ENCODE peak calls at places on chromosomes 12 and 14, in eight cellular contexts. One of them, this sample, is unnamed.

GRCh38 chr12:95784286-95784685 is 6.3 kb downstream of the NTN4 start:
- DNase-seq in mesendoderm: peak; percentile 31
- DNase-seq in tibial nerve: no peak
- DNase-seq in stomach: no peak
- DNase-seq in GM23248: peak; percentile 52
- DNase-seq in left ventricle myocardium inferior: no peak
- DNase-seq in tibial artery: no peak
- DNase-seq in transverse colon: no peak
- DNase-seq in this sample: no peak

GRCh38 chr14:94293578-94293924 is 483 bp upstream of the SERPINA10 start:
- DNase-seq in transverse colon: no peak
- DNase-seq in mesendoderm: no peak
- DNase-seq in tibial artery: no peak
- DNase-seq in stomach: no peak
- DNase-seq in left ventricle myocardium inferior: no peak
- DNase-seq in GM23248: no peak
- DNase-seq in tibial nerve: no peak
- DNase-seq in this sample: no peak

GRCh38 chr12:64521838-64522237 is 69.9 kb downstream of the TBK1 start:
- DNase-seq in tibial artery: no peak
- DNase-seq in transverse colon: no peak
- DNase-seq in stomach: no peak
- DNase-seq in mesendoderm: no peak
- DNase-seq in tibial nerve: no peak
- DNase-seq in left ventricle myocardium inferior: no peak
- DNase-seq in GM23248: peak; percentile 10
- DNase-seq in this sample: no peak

GRCh38 chr14:21866479-21866878 is 192.9 kb upstream of the OR4E1 start:
- DNase-seq in tibial nerve: no peak
- DNase-seq in tibial artery: no peak
- DNase-seq in left ventricle myocardium inferior: no peak
- DNase-seq in transverse colon: no peak
- DNase-seq in mesendoderm: no peak
- DNase-seq in stomach: no peak
- DNase-seq in GM23248: peak; percentile 18
- DNase-seq in this sample: no peak

GRCh38 chr12:2638273-2639019 is 156.3 kb upstream of the FKBP4 start:
- DNase-seq in transverse colon: no peak
- DNase-seq in left ventricle myocardium inferior: no peak
- DNase-seq in stomach: no peak
- DNase-seq in tibial nerve: no peak
- DNase-seq in mesendoderm: peak; percentile 10
- DNase-seq in tibial artery: no peak
- DNase-seq in GM23248: no peak
- DNase-seq in this sample: peak; percentile 20

GRCh38 chr14:91272341-91273272 is 28.1 kb upstream of the GPR68 start:
- DNase-seq in tibial nerve: no peak
- DNase-seq in left ventricle myocardium inferior: no peak
- DNase-seq in mesendoderm: no peak
- DNase-seq in stomach: no peak
- DNase-seq in transverse colon: no peak
- DNase-seq in GM23248: no peak
- DNase-seq in tibial artery: no peak
- DNase-seq in this sample: peak; percentile 72

GRCh38 chr12:337039-337438 is 52.1 kb downstream of the KDM5A start:
- DNase-seq in tibial nerve: no peak
- DNase-seq in transverse colon: no peak
- DNase-seq in tibial artery: no peak
- DNase-seq in mesendoderm: no peak
- DNase-seq in GM23248: no peak
- DNase-seq in left ventricle myocardium inferior: no peak
- DNase-seq in stomach: no peak
- DNase-seq in this sample: no peak

GRCh38 chr14:69848903-69849391 is 30.3 kb upstream of the SMOC1 start:
- DNase-seq in left ventricle myocardium inferior: no peak
- DNase-seq in transverse colon: no peak
- DNase-seq in stomach: no peak
- DNase-seq in tibial artery: no peak
- DNase-seq in GM23248: no peak
- DNase-seq in tibial nerve: no peak
- DNase-seq in mesendoderm: no peak
- DNase-seq in this sample: no peak

GRCh38 chr12:65204886-65205525 is 35.6 kb downstream of the LEMD3 start:
- DNase-seq in left ventricle myocardium inferior: no peak
- DNase-seq in mesendoderm: peak; percentile 68
- DNase-seq in transverse colon: no peak
- DNase-seq in tibial nerve: no peak
- DNase-seq in GM23248: no peak
- DNase-seq in stomach: no peak
- DNase-seq in tibial artery: no peak
- DNase-seq in this sample: no peak

GRCh38 chr12:29730481-29730880 is 53.3 kb downstream of the TMTC1 start:
- DNase-seq in tibial nerve: no peak
- DNase-seq in tibial artery: no peak
- DNase-seq in transverse colon: no peak
- DNase-seq in mesendoderm: no peak
- DNase-seq in stomach: no peak
- DNase-seq in GM23248: no peak
- DNase-seq in left ventricle myocardium inferior: no peak
- DNase-seq in this sample: no peak

GRCh38 chr14:70889555-70889954 is 17.7 kb upstream of the PCNX1 start:
- DNase-seq in stomach: no peak
- DNase-seq in GM23248: no peak
- DNase-seq in tibial nerve: no peak
- DNase-seq in tibial artery: no peak
- DNase-seq in mesendoderm: no peak
- DNase-seq in transverse colon: no peak
- DNase-seq in left ventricle myocardium inferior: no peak
- DNase-seq in this sample: no peak

GRCh38 chr12:46446645-46447044 is 74.1 kb upstream of the SLC38A2 start:
- DNase-seq in tibial artery: no peak
- DNase-seq in left ventricle myocardium inferior: no peak
- DNase-seq in transverse colon: no peak
- DNase-seq in GM23248: no peak
- DNase-seq in tibial nerve: no peak
- DNase-seq in mesendoderm: no peak
- DNase-seq in stomach: no peak
- DNase-seq in this sample: no peak

GRCh38 chr12:31011746-31012567 is 61.7 kb upstream of the DDX11 start:
- DNase-seq in left ventricle myocardium inferior: no peak
- DNase-seq in mesendoderm: no peak
- DNase-seq in tibial nerve: no peak
- DNase-seq in tibial artery: peak; percentile 48
- DNase-seq in transverse colon: no peak
- DNase-seq in GM23248: no peak
- DNase-seq in stomach: no peak
- DNase-seq in this sample: peak; percentile 52

GRCh38 chr14:63039800-63040380 is 5.4 kb downstream of the KCNH5 start:
- DNase-seq in transverse colon: no peak
- DNase-seq in mesendoderm: peak; percentile 86
- DNase-seq in left ventricle myocardium inferior: no peak
- DNase-seq in stomach: no peak
- DNase-seq in tibial artery: no peak
- DNase-seq in GM23248: peak; percentile 19
- DNase-seq in tibial nerve: no peak
- DNase-seq in this sample: no peak

GRCh38 chr14:89674906-89675305 is 257.9 kb upstream of the FOXN3 start:
- DNase-seq in tibial nerve: no peak
- DNase-seq in mesendoderm: no peak
- DNase-seq in tibial artery: no peak
- DNase-seq in transverse colon: no peak
- DNase-seq in left ventricle myocardium inferior: no peak
- DNase-seq in stomach: no peak
- DNase-seq in GM23248: no peak
- DNase-seq in this sample: no peak

GRCh38 chr14:65170318-65170717 is 68.0 kb upstream of the MAX start:
- DNase-seq in tibial artery: no peak
- DNase-seq in mesendoderm: no peak
- DNase-seq in tibial nerve: no peak
- DNase-seq in GM23248: no peak
- DNase-seq in left ventricle myocardium inferior: no peak
- DNase-seq in transverse colon: no peak
- DNase-seq in stomach: no peak
- DNase-seq in this sample: no peak
- H3K4me3 ChIP-seq in tibial artery: no peak overlapping the region
- H3K4me3 ChIP-seq in mesendoderm: no peak overlapping the region
- H3K4me3 ChIP-seq in tibial nerve: no peak overlapping the region
- H3K4me3 ChIP-seq in GM23248: peak overlapping the region; percentile 54
- H3K4me3 ChIP-seq in left ventricle myocardium inferior: peak overlapping the region; percentile 47
- H3K4me3 ChIP-seq in transverse colon: no peak overlapping the region
- H3K4me3 ChIP-seq in stomach: peak overlapping the region; percentile 32
- H3K4me3 ChIP-seq in this sample: peak overlapping the region; percentile 49

GRCh38 chr12:108190529-108190928 is 61.4 kb downstream of the WSCD2 start:
- DNase-seq in stomach: no peak
- DNase-seq in mesendoderm: no peak
- DNase-seq in tibial nerve: peak; percentile 5
- DNase-seq in tibial artery: no peak
- DNase-seq in transverse colon: no peak
- DNase-seq in left ventricle myocardium inferior: no peak
- DNase-seq in GM23248: no peak
- DNase-seq in this sample: no peak
- H3K27ac ChIP-seq in stomach: no peak overlapping the region
- H3K27ac ChIP-seq in mesendoderm: no peak overlapping the region
- H3K27ac ChIP-seq in tibial nerve: no peak overlapping the region
- H3K27ac ChIP-seq in tibial artery: no peak overlapping the region
- H3K27ac ChIP-seq in transverse colon: no peak overlapping the region
- H3K27ac ChIP-seq in left ventricle myocardium inferior: no peak overlapping the region
- H3K27ac ChIP-seq in GM23248: no peak overlapping the region
- H3K27ac ChIP-seq in this sample: no peak overlapping the region

DNA sequence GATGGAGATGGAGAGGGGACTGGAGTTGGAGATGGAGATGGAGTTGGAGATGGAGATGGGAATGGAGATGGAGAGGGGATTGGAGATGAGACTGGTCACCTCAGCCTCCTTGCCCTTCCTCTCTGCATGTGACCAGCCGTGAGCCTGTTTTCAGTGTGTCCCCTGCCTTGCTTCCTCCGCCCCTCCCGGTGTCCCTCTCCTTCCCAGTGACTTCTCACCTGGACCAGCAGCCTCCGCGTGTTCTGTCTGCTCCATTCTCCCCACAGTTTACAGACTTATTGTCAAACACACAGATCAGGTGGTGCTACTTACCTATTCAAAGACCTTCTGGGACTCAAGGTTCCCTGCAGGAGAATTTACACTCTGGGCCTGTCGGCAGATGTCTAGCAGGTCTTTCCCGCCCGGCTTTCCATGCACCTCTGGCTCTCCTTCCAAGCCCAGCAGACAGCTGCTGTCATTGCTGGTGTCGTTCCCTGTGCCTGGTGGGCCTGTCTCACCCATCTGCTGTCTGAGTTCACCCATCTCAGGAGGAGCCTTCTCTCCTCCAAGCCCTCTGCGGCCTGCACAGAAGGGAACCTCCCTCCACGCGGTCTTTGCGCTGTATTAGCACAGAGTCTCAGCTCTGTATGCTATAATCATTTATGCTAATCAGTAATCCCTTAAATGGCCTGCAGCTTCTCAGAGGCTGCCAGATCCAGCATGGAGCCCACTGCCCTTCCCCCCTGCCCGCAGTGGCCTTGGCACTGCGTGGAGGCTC is 62.1 kb downstream of the ADGRD1 start:
- DNase-seq in transverse colon: no peak
- DNase-seq in tibial nerve: no peak
- DNase-seq in mesendoderm: no peak
- DNase-seq in tibial artery: no peak
- DNase-seq in GM23248: no peak
- DNase-seq in stomach: no peak
- DNase-seq in left ventricle myocardium inferior: no peak
- DNase-seq in this sample: peak; percentile 12
- H3K36me3 ChIP-seq in transverse colon: no peaks in the 10 kb centered on the region
- H3K36me3 ChIP-seq in tibial nerve: no peaks in the 10 kb centered on the region
- H3K36me3 ChIP-seq in mesendoderm: no peaks in the 10 kb centered on the region
- H3K36me3 ChIP-seq in tibial artery: no peaks in the 10 kb centered on the region
- H3K36me3 ChIP-seq in GM23248: no peaks in the 10 kb centered on the region
- H3K36me3 ChIP-seq in stomach: peaks cover 26% of the 10 kb centered on the region
- H3K36me3 ChIP-seq in left ventricle myocardium inferior: peaks cover 41% of the 10 kb centered on the region
- H3K36me3 ChIP-seq in this sample: no peaks in the 10 kb centered on the region

DNA sequence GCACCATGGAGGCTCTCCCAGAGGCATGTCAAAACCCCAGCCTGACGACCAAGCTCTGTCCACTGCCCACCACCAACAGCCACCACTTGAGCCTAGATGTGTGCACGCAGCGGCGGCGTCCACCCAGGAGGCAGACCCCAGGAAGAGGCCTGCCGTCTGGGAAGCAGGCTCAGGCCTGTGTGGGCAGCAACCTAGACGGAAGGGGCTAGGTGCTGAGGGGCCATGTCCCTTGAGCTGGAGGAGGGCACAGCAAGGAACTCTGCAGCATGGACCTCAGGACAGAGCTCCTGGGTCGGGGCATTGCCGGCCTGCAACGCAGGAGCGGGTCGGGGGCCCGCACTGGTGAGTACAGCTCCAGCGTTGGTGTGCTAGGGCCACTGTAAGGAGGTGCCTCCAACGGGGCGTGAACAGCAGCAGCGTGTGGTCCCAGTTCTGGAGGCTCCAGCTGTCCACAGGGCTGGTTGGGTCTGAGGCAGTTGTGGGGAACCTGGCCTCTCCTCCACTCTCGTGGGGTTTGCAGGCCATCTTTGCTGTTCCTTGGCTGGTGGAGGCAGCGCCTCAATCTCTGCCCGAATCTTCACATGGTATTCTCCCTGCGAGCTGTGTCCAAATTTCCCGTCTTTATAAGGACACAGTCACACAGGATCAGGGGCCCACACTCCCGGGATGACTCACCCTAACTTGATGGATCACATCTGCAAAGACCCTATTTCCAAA is 20.5 kb downstream of the ZBTB42 start:
- DNase-seq in GM23248: no peak
- DNase-seq in mesendoderm: no peak
- DNase-seq in transverse colon: no peak
- DNase-seq in tibial nerve: no peak
- DNase-seq in tibial artery: peak; percentile 63
- DNase-seq in left ventricle myocardium inferior: no peak
- DNase-seq in stomach: no peak
- DNase-seq in this sample: peak; percentile 73
- H3K4me3 ChIP-seq in GM23248: no peak overlapping the region
- H3K4me3 ChIP-seq in mesendoderm: no peak overlapping the region
- H3K4me3 ChIP-seq in transverse colon: no peak overlapping the region
- H3K4me3 ChIP-seq in tibial nerve: no peak overlapping the region
- H3K4me3 ChIP-seq in tibial artery: no peak overlapping the region
- H3K4me3 ChIP-seq in left ventricle myocardium inferior: no peak overlapping the region
- H3K4me3 ChIP-seq in stomach: no peak overlapping the region
- H3K4me3 ChIP-seq in this sample: no peak overlapping the region

This sample was measured in kidney.